ENCODE peak calls at places on chromosomes 2 and 18, in five cellular contexts. Q, W, X, O and T are unnamed samples.
A peak's percentile ranks its signal among the peaks of the same experiment; 100 is the strongest.

GRCh38 chr18:6200375-6200774 is 214.3 kb downstream of the L3MBTL4 start:
- DNase-seq in Q (no peak), W (no peak), X (no peak), O (no peak), T (no peak)

GRCh38 chr2:96391153-96391827 is 55.7 kb downstream of the NCAPH start:
- DNase-seq in Q (no peak), W (no peak), X (no peak), O (no peak), T (no peak)

GRCh38 chr2:43399515-43400245 is 173.3 kb upstream of the ZFP36L2 start:
- DNase-seq in Q (no peak), W (no peak), X (peak; percentile 6), O (peak; percentile 79), T (no peak)

GRCh38 chr2:94986392-94986963 is 39.0 kb upstream of the MAL start:
- DNase-seq in Q (peak; percentile 36), W (peak; percentile 39), X (peak; percentile 8), O (peak; percentile 82), T (peak; percentile 12)

GRCh38 chr2:128520787-128521186 is 202.1 kb upstream of the HS6ST1 start:
- DNase-seq in Q (no peak), W (no peak), X (no peak), O (no peak), T (no peak)

GRCh38 chr2:170505631-170506270 is 209.4 kb upstream of the SP5 start:
- DNase-seq in Q (no peak), W (no peak), X (no peak), O (peak; percentile 39), T (peak; percentile 77)

GRCh38 chr2:112665113-112665780 is 19.5 kb downstream of the SLC20A1 start:
- DNase-seq in Q (no peak), W (no peak), X (no peak), O (peak; percentile 49), T (no peak)

GRCh38 chr2:37667704-37668103 is 3.7 kb downstream of the CDC42EP3 start:
- DNase-seq in Q (no peak), W (no peak), X (no peak), O (no peak), T (no peak)

GRCh38 chr18:8610442-8610801 is 1.2 kb downstream of the RAB12 start:
- DNase-seq in Q (no peak), W (no peak), X (no peak), O (peak; percentile 38), T (no peak)

GRCh38 chr2:209579236-209579749 is 155.4 kb downstream of the MAP2 start:
- DNase-seq in Q (no peak), W (peak; percentile 7), X (peak; percentile 87), O (peak; percentile 54), T (peak; percentile 59)

GRCh38 chr2:73301636-73302035 is 8.3 kb upstream of the EGR4 start:
- DNase-seq in Q (no peak), W (no peak), X (no peak), O (no peak), T (no peak)

GRCh38 chr2:68391099-68391498 is 26.0 kb downstream of the PLEK start:
- DNase-seq in Q (no peak), W (no peak), X (no peak), O (no peak), T (no peak)

GRCh38 chr2:168192839-168193616 is 54.4 kb downstream of the STK39 start:
- DNase-seq in Q (no peak), W (no peak), X (no peak), O (peak; percentile 70), T (no peak)

GRCh38 chr18:75261430-75262223 is 51.0 kb downstream of the TSHZ1 start:
- DNase-seq in Q (no peak), W (no peak), X (no peak), O (no peak), T (no peak)

GRCh38 chr18:36688020-36688965 is 140.5 kb downstream of the TPGS2 start:
- DNase-seq in Q (peak; percentile 37), W (peak; percentile 45), X (peak; percentile 41), O (peak; percentile 85), T (peak; percentile 43)

GRCh38 chr18:70046207-70046606 is 98.5 kb upstream of the CD226 start:
- DNase-seq in Q (no peak), W (no peak), X (no peak), O (peak; percentile 36), T (no peak)

GRCh38 chr2:72236445-72237067 is 88.9 kb upstream of the CYP26B1 start:
- DNase-seq in Q (peak; percentile 46), W (peak; percentile 3), X (no peak), O (peak; percentile 71), T (no peak)

GRCh38 chr2:201149064-201149820 is 33.3 kb downstream of the CFLAR start:
- DNase-seq in Q (peak; percentile 43), W (no peak), X (no peak), O (peak; percentile 93), T (no peak)

GRCh38 chr2:113754989-113755689 is 1.3 kb downstream of the SLC35F5 start:
- DNase-seq in Q (no peak), W (no peak), X (no peak), O (peak; percentile 16), T (no peak)

GRCh38 chr2:233445152-233445830 is 91.0 kb downstream of the DGKD start:
- DNase-seq in Q (no peak), W (no peak), X (no peak), O (no peak), T (no peak)

GRCh38 chr2:46481541-46482193 is 2.3 kb downstream of the TMEM247 start:
- DNase-seq in Q (peak; percentile 29), W (no peak), X (no peak), O (peak; percentile 88), T (no peak)